ENCODE peak calls at places on chromosomes 12 and 14, in four cellular contexts. V, K, X and F are unnamed samples.

GRCh38 chr12:67991158-67991557 is 1.9 kb downstream of the IFNG-AS1 start:
- DNase-seq in V (no peak), K (no peak), X (peak), F (peak)

GRCh38 chr12:132324841-132325732 is 4.3 kb downstream of the GALNT9 start:
- DNase-seq in V (no peak), K (no peak), X (no peak), F (no peak)

GRCh38 chr14:87810711-87811110 is 182.3 kb downstream of the GALC start:
- DNase-seq in V (no peak), K (no peak), X (no peak), F (peak)

GRCh38 chr14:50344116-50344775 is 32.1 kb downstream of the DMAC2L start:
- DNase-seq in V (no peak), K (no peak), X (no peak), F (peak)

GRCh38 chr14:21248739-21249411 is 20.4 kb downstream of the HNRNPC start:
- DNase-seq in V (no peak), K (no peak), X (no peak), F (no peak)

GRCh38 chr12:124867389-124867930 is 3.8 kb upstream of the SCARB1 start:
- DNase-seq in V (peak), K (no peak), X (no peak), F (no peak)

GRCh38 chr12:130872179-130873096 is 572 bp downstream of the RAN start:
- DNase-seq in V (peak), K (no peak), X (no peak), F (peak)

GRCh38 chr14:28294834-28295440 is 471.6 kb upstream of the FOXG1 start:
- DNase-seq in V (peak), K (no peak), X (no peak), F (no peak)

GRCh38 chr14:51620036-51620435 is 31.7 kb upstream of the FRMD6 start:
- DNase-seq in V (no peak), K (no peak), X (no peak), F (no peak)

GRCh38 chr12:122306407-122306806 is 40.1 kb upstream of the VPS33A start:
- DNase-seq in V (no peak), K (no peak), X (no peak), F (peak)

GRCh38 chr12:115752913-115753726 is 524.4 kb downstream of the MED13L start:
- DNase-seq in V (peak), K (peak), X (no peak), F (peak)

GRCh38 chr12:46110220-46110700 is 119.9 kb upstream of the SCAF11 start:
- DNase-seq in V (no peak), K (no peak), X (no peak), F (no peak)

GRCh38 chr14:53807580-53807979 is 149.0 kb downstream of the BMP4 start:
- DNase-seq in V (peak), K (peak), X (no peak), F (no peak)

GRCh38 chr12:58537278-58537677 is 383.0 kb downstream of the LRIG3 start:
- DNase-seq in V (peak), K (no peak), X (no peak), F (no peak)

GRCh38 chr12:86985298-86985697 is 729.1 kb upstream of the MGAT4C start:
- DNase-seq in V (no peak), K (no peak), X (no peak), F (no peak)

GRCh38 chr12:132281021-132281420 is 48.4 kb downstream of the GALNT9 start:
- DNase-seq in V (no peak), K (no peak), X (no peak), F (no peak)

GRCh38 chr12:41205070-41205715 is 17.1 kb downstream of the PDZRN4 start:
- DNase-seq in V (no peak), K (no peak), X (no peak), F (no peak)

GRCh38 chr14:31934767-31935266 is 142.3 kb upstream of the ARHGAP5 start:
- DNase-seq in V (peak), K (no peak), X (no peak), F (peak)

GRCh38 chr12:113250045-113250444 is 28.8 kb downstream of the TPCN1 start:
- DNase-seq in V (no peak), K (no peak), X (no peak), F (no peak)

GRCh38 chr12:45907955-45908354 is 82.4 kb downstream of the SCAF11 start:
- DNase-seq in V (no peak), K (no peak), X (peak), F (peak)

GRCh38 chr12:53483225-53483978 is 15.9 kb downstream of the MAP3K12 start:
- DNase-seq in V (no peak), K (no peak), X (no peak), F (peak)

GRCh38 chr12:49777800-49778748 is 36.7 kb downstream of the TMBIM6 start:
- DNase-seq in V (peak), K (no peak), X (no peak), F (peak)

GRCh38 chr12:27965966-27966365 is 6.6 kb downstream of the PTHLH start:
- DNase-seq in V (no peak), K (no peak), X (no peak), F (no peak)
- H3K4me3 ChIP-seq in V (no peak), K (no peak), X (no peak), F (no peak)

GRCh38 chr14:92539875-92540274 is 26.3 kb downstream of the RIN3 start:
- DNase-seq in V (peak), K (no peak), X (no peak), F (no peak)
- TF ChIP-seq CTCF in V (no peak), K (no peak), X (no peak), F (no peak)

DNA sequence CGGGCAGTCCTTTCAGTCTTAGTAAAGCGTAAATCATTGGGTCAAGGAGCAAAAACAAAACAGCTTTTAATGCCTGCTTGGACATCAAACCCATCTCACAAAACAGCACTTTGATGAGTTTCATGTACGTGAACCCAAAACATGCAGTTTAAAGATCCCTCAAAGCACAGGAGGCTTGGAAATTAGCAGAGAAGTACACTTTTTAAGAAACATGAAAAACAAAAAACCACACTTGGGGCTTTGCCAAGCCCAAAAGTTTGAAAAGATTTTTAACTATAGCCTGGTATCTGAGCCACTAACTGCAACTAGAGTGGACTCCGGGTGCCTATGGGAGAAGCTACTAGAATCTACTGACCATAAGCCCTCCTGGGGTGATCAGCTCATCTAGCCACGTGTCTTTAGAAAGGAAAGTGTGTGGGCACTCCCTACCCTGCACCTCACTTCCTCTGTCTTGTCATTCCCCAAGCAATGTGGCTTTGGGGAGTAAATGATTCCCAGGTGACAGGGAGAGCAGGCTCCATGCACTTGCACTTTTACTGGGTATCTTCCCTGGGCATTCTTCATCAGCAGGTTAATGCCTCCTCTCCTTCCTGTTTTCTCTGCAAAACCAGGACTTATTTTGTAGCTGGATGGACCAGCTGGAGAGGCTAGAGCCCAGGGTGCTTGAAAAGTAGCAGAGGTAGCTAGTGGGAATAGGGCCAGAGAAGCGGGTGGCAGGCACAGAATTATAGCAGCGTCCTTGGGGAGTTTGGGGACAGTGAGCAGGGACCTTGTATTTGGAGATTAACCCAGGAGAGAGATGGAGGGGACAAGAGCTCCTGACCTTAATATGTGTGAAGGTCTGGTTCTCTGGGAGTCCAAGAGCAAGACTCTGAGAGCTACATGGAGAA is 339.3 kb downstream of the BCL11B start:
- DNase-seq in V (no peak), K (no peak), X (no peak), F (no peak)
- H3K4me3 ChIP-seq in V (no peak), K (no peak), X (no peak), F (no peak)

GRCh38 chr12:90062799-90063198 is 354.2 kb upstream of the ATP2B1 start:
- DNase-seq in V (no peak), K (no peak), X (no peak), F (no peak)
- TF ChIP-seq CTCF in V (no peak), K (no peak), X (no peak), F (no peak)

DNA sequence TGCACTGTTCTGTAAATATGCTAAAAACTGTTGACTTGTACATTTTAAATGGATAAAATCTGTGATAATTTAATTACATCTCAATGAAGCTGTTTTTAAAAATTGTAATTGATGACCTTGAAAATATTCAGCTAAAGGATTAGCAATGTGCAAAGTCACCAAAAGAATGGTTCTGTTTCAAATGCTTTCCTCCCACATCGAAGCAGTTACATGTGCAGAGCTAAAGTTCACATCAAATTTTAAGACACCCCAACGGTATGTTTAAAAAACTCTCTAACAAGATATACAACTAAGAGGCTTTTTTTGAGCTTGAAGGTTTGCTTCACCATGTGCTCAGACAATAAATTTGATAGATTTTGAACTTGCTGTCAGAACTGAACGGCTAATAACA is 114.6 kb upstream of the KRAS start:
- DNase-seq in V (no peak), K (no peak), X (no peak), F (no peak)
- H3K4me3 ChIP-seq in V (no peak), K (no peak), X (no peak), F (no peak)